ENCODE peak calls at places on chromosomes 1 and 21, in eight cellular contexts. M, W, X, A, T, E, J and O are unnamed samples.

GRCh38 chr1:45669859-45670655 is 16.3 kb downstream of the GPBP1L1 start:
- DNase-seq in M (no peak), W (no peak), X (no peak), A (no peak), T (no peak), E (no peak), J (peak), O (no peak)

GRCh38 chr1:119978018-119978505 is 81.7 kb upstream of the ADAM30 start:
- DNase-seq in M (no peak), W (no peak), X (no peak), A (no peak), T (no peak), E (no peak), J (no peak), O (no peak)

GRCh38 chr1:8011923-8012858 is 13.9 kb downstream of the ERRFI1 start:
- DNase-seq in M (no peak), W (no peak), X (no peak), A (no peak), T (no peak), E (no peak), J (no peak), O (no peak)

GRCh38 chr1:208025036-208025435 is 114.1 kb upstream of the CD34 start:
- DNase-seq in M (no peak), W (no peak), X (no peak), A (no peak), T (no peak), E (no peak), J (no peak), O (no peak)

GRCh38 chr1:34685225-34685624 is 69.6 kb upstream of the GJB5 start:
- DNase-seq in M (no peak), W (no peak), X (no peak), A (no peak), T (no peak), E (no peak), J (no peak), O (no peak)

GRCh38 chr1:231162300-231162969 is 577 bp downstream of the TRIM67 start:
- DNase-seq in M (peak), W (peak), X (peak), A (peak), T (no peak), E (peak), J (peak), O (peak)

GRCh38 chr1:209250970-209251636 is 332.4 kb upstream of the CAMK1G start:
- DNase-seq in M (no peak), W (no peak), X (no peak), A (no peak), T (no peak), E (no peak), J (no peak), O (no peak)

GRCh38 chr1:145961425-145962156 is 2.8 kb downstream of the ANKRD34A start:
- DNase-seq in M (no peak), W (no peak), X (no peak), A (no peak), T (peak), E (no peak), J (no peak), O (no peak)

GRCh38 chr1:168468042-168468809 is 75.6 kb downstream of the XCL2 start:
- DNase-seq in M (no peak), W (peak), X (no peak), A (no peak), T (no peak), E (no peak), J (no peak), O (no peak)

GRCh38 chr1:192575499-192576189 is at the start of gene RGS1:
- DNase-seq in M (no peak), W (no peak), X (peak), A (no peak), T (peak), E (peak), J (no peak), O (no peak)

GRCh38 chr1:200353232-200353631 is 56.6 kb downstream of the ZNF281 start:
- DNase-seq in M (no peak), W (no peak), X (no peak), A (no peak), T (no peak), E (no peak), J (no peak), O (no peak)

GRCh38 chr1:178263341-178263740 is 169.4 kb downstream of the RASAL2 start:
- DNase-seq in M (no peak), W (no peak), X (no peak), A (no peak), T (no peak), E (no peak), J (no peak), O (no peak)

GRCh38 chr21:15029077-15029476 is 35.7 kb downstream of the NRIP1 start:
- DNase-seq in M (no peak), W (no peak), X (no peak), A (no peak), T (peak), E (no peak), J (no peak), O (no peak)

GRCh38 chr1:77533660-77534295 is 148.7 kb downstream of the ZZZ3 start:
- DNase-seq in M (no peak), W (peak), X (peak), A (peak), T (no peak), E (peak), J (peak), O (peak)

GRCh38 chr1:103170608-103171007 is 62.3 kb upstream of the COL11A1 start:
- DNase-seq in M (no peak), W (peak), X (no peak), A (no peak), T (no peak), E (no peak), J (no peak), O (no peak)

GRCh38 chr1:21725738-21726392 is 56.7 kb upstream of the RAP1GAP start:
- DNase-seq in M (no peak), W (no peak), X (no peak), A (no peak), T (no peak), E (no peak), J (no peak), O (no peak)

GRCh38 chr1:227317541-227318002 is 720 bp downstream of the CDC42BPA start:
- DNase-seq in M (peak), W (peak), X (peak), A (peak), T (no peak), E (no peak), J (peak), O (peak)

GRCh38 chr1:117970251-117970650 is 40.7 kb downstream of the WDR3 start:
- DNase-seq in M (no peak), W (no peak), X (no peak), A (no peak), T (no peak), E (no peak), J (no peak), O (no peak)

GRCh38 chr1:154856544-154856943 is 13.5 kb downstream of the KCNN3 start:
- DNase-seq in M (no peak), W (no peak), X (no peak), A (no peak), T (no peak), E (no peak), J (no peak), O (no peak)

GRCh38 chr21:15121655-15122120 is 56.9 kb upstream of the NRIP1 start:
- DNase-seq in M (no peak), W (peak), X (peak), A (no peak), T (no peak), E (peak), J (peak), O (no peak)

GRCh38 chr1:93777255-93777654 is 95.6 kb upstream of the BCAR3 start:
- DNase-seq in M (no peak), W (no peak), X (no peak), A (no peak), T (no peak), E (no peak), J (no peak), O (no peak)

GRCh38 chr1:113783254-113784103 is 24.2 kb upstream of the PHTF1 start:
- DNase-seq in M (no peak), W (peak), X (peak), A (no peak), T (peak), E (no peak), J (peak), O (no peak)

GRCh38 chr21:16908087-16908486 is 604.8 kb upstream of the CXADR start:
- DNase-seq in M (no peak), W (peak), X (no peak), A (no peak), T (no peak), E (no peak), J (peak), O (no peak)

GRCh38 chr21:35438643-35439404 is 389.7 kb upstream of the RUNX1 start:
- DNase-seq in M (no peak), W (peak), X (peak), A (no peak), T (peak), E (peak), J (peak), O (no peak)

GRCh38 chr1:226633541-226634155 is 85.1 kb downstream of the STUM start:
- DNase-seq in M (no peak), W (no peak), X (no peak), A (no peak), T (no peak), E (no peak), J (no peak), O (no peak)

GRCh38 chr1:176897350-176898236 is 266.9 kb downstream of the ASTN1 start:
- DNase-seq in M (peak), W (peak), X (peak), A (peak), T (no peak), E (peak), J (peak), O (peak)

GRCh38 chr1:16076003-16076870 is 2.8 kb upstream of the FAM131C start:
- DNase-seq in M (no peak), W (peak), X (no peak), A (no peak), T (no peak), E (no peak), J (peak), O (no peak)

GRCh38 chr1:46097149-46097472 is 35.3 kb downstream of the PIK3R3 start:
- DNase-seq in M (no peak), W (no peak), X (no peak), A (no peak), T (no peak), E (no peak), J (no peak), O (no peak)

GRCh38 chr1:16014509-16015482 is 3.0 kb downstream of the HSPB7 start:
- DNase-seq in M (no peak), W (no peak), X (peak), A (no peak), T (peak), E (peak), J (no peak), O (no peak)

GRCh38 chr1:29878501-29878900 is 642.2 kb downstream of the PTPRU start:
- DNase-seq in M (no peak), W (no peak), X (no peak), A (no peak), T (no peak), E (no peak), J (no peak), O (no peak)

GRCh38 chr1:185444651-185445050 is 127.6 kb upstream of the IVNS1ABP start:
- DNase-seq in M (no peak), W (no peak), X (no peak), A (no peak), T (no peak), E (no peak), J (no peak), O (no peak)

GRCh38 chr1:7517611-7518330 is 253.3 kb upstream of the VAMP3 start:
- DNase-seq in M (no peak), W (no peak), X (no peak), A (no peak), T (no peak), E (no peak), J (no peak), O (no peak)

GRCh38 chr1:9996624-9997582 is at the start of gene RBP7:
- DNase-seq in M (peak), W (no peak), X (peak), A (peak), T (no peak), E (peak), J (no peak), O (no peak)

GRCh38 chr1:70355111-70355407 is 537 bp upstream of the ANKRD13C start:
- DNase-seq in M (no peak), W (no peak), X (no peak), A (no peak), T (no peak), E (no peak), J (no peak), O (no peak)

GRCh38 chr1:187631381-187631675 is 802.6 kb downstream of the PLA2G4A start:
- DNase-seq in M (no peak), W (no peak), X (no peak), A (no peak), T (no peak), E (no peak), J (no peak), O (no peak)

GRCh38 chr1:227949341-227949921 is 1.7 kb upstream of the WNT9A start:
- DNase-seq in M (peak), W (no peak), X (no peak), A (peak), T (no peak), E (peak), J (no peak), O (no peak)

GRCh38 chr1:80155371-80155770 is 1148.8 kb upstream of the ADGRL4 start:
- DNase-seq in M (no peak), W (peak), X (no peak), A (no peak), T (no peak), E (no peak), J (no peak), O (no peak)
- TF ChIP-seq CTCF in M (peak), W (peak), X (no peak), A (peak), T (no peak), E (no peak), J (peak), O (peak)

GRCh38 chr1:26848947-26849774 is 13.8 kb upstream of the SFN start:
- DNase-seq in M (no peak), W (peak), X (peak), A (no peak), T (no peak), E (peak), J (peak), O (no peak)
- TF ChIP-seq CTCF in M (no peak), W (no peak), X (no peak), A (no peak), T (no peak), E (no peak), J (peak), O (no peak)

GRCh38 chr1:229402993-229403392 is 30.9 kb downstream of the ACTA1 start:
- DNase-seq in M (no peak), W (no peak), X (no peak), A (no peak), T (peak), E (no peak), J (no peak), O (no peak)

GRCh38 chr1:229408458-229409037 is 25.3 kb downstream of the ACTA1 start:
- DNase-seq in M (no peak), W (no peak), X (no peak), A (no peak), T (no peak), E (no peak), J (no peak), O (no peak)

GRCh38 chr1:229407206-229408026 is 26.5 kb downstream of the ACTA1 start:
- DNase-seq in M (no peak), W (no peak), X (no peak), A (no peak), T (no peak), E (no peak), J (no peak), O (peak)

GRCh38 chr1:229406798-229407197 is 27.1 kb downstream of the ACTA1 start:
- DNase-seq in M (no peak), W (no peak), X (no peak), A (no peak), T (no peak), E (no peak), J (no peak), O (peak)

GRCh38 chr1:229403573-229403972 is 30.3 kb downstream of the ACTA1 start:
- DNase-seq in M (no peak), W (no peak), X (no peak), A (no peak), T (peak), E (no peak), J (no peak), O (no peak)
- TF ChIP-seq CTCF in M (peak), W (no peak), X (no peak), A (peak), T (no peak), E (no peak), J (no peak), O (no peak)

GRCh38 chr1:31764307-31765040 is at the start of gene ADGRB2:
- DNase-seq in M (no peak), W (no peak), X (no peak), A (peak), T (no peak), E (no peak), J (no peak), O (peak)

GRCh38 chr1:31762726-31763670 is 1.1 kb downstream of the ADGRB2 start:
- DNase-seq in M (peak), W (peak), X (peak), A (peak), T (peak), E (peak), J (peak), O (peak)

GRCh38 chr1:31765516-31765915 is 1.4 kb upstream of the ADGRB2 start:
- DNase-seq in M (no peak), W (no peak), X (no peak), A (no peak), T (no peak), E (no peak), J (no peak), O (no peak)

GRCh38 chr1:31763671-31764306 is 351 bp downstream of the ADGRB2 start:
- DNase-seq in M (no peak), W (no peak), X (no peak), A (no peak), T (no peak), E (no peak), J (no peak), O (no peak)

DNA sequence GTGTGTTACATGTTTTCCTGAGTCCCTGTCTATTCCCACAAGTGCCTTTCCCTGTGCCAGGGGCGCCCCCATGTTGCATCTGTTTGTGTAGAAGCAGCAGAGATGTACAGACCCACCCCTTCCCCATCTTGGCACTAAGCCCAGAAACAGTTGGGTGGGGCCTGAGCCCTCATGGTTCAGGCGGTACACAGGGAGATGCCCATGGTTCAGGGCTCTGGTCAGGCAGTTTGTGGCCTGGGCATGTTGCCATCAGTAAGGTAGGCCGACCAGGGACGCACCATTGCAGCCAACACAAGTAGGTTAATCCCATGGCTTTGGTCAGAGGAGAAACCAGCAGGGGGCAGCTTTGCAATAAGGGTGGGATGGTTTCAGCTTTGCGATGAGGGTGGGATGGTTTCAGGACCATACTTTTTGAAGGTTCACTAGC is 914 bp upstream of the ADGRB2 start:
- DNase-seq in M (no peak), W (peak), X (no peak), A (no peak), T (no peak), E (no peak), J (no peak), O (peak)
- TF ChIP-seq CTCF in M (peak), W (peak), X (no peak), A (peak), T (no peak), E (no peak), J (peak), O (peak)

GRCh38 chr1:13430495-13430894 is 20.2 kb downstream of the PRAMEF20 start:
- DNase-seq in M (no peak), W (no peak), X (no peak), A (no peak), T (no peak), E (no peak), J (no peak), O (no peak)
- TF ChIP-seq CTCF in M (no peak), W (no peak), X (no peak), A (no peak), T (no peak), E (no peak), J (no peak), O (no peak)

DNA sequence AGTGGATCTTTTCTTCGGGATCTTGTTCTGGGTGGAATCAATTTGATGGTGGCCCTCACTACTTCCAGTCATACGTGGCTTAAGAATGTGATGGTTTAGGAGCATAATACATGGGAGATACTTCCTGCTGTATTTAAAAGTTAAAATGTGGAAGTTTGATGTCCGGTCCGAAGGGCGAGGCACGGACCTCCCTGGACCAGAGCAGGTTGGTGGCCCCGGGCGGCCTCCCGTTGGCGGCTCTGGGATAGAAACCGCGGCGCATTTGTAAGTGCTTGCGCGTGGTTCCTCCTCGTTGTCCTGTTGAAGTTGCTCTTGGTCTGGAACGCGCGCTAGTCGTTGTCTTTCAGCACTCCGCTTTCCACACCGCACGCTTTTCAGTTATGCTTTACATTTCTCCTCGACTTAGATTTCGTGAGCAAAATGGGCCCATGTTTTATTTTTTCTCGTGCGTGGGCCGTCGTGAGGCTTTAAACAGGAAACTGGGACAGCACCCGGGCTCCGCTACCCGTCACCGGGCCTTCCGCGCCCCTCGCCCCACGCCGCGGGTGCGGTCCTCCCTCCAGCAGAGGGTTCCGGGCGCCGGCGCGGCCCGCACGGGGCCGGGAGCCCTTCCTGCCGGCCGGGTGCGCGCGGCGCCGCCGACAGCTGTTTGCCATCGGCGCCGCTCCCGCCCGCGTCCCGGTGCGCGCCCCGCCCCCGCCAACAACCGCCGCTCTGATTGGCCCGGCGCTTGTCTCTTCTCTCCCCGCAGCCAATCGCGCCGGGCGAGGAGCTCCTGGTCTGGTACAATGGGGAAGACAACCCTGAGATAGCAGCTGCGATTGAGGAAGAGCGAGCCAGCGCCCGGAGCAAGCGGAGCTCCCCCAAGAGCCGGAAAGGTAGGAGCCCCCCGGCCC is 48.9 kb downstream of the PRDM2 start:
- DNase-seq in M (peak), W (peak), X (peak), A (peak), T (peak), E (peak), J (peak), O (peak)
- TF ChIP-seq CTCF in M (peak), W (no peak), X (no peak), A (peak), T (peak), E (no peak), J (peak), O (peak)

GRCh38 chr1:90475623-90476022 is 241.5 kb downstream of the BARHL2 start:
- DNase-seq in M (no peak), W (no peak), X (no peak), A (no peak), T (no peak), E (no peak), J (no peak), O (no peak)
- TF ChIP-seq CTCF in M (peak), W (peak), X (no peak), A (peak), T (no peak), E (no peak), J (peak), O (peak)